ENCODE peak calls at places on chromosomes 12 and 14, in seven cellular contexts. C, V, T, H, A, B and I are unnamed samples.

GRCh38 chr12:89663577-89664357 is 44.9 kb downstream of the ATP2B1 start:
- DNase-seq in A (peak), C (no peak), V (peak), H (peak), B (no peak), T (peak), I (no peak)

GRCh38 chr14:90820958-90821357 is 4.7 kb upstream of the TTC7B start:
- DNase-seq in C (peak), V (peak), A (no peak), B (no peak), H (no peak), T (peak), I (peak)

GRCh38 chr12:109767456-109767855 is 53.8 kb downstream of the FAM222A start:
- DNase-seq in T (no peak), B (no peak), V (no peak), C (no peak), A (no peak), H (no peak), I (no peak)

GRCh38 chr14:22296722-22297121 is 292.3 kb downstream of the DAD1 start:
- DNase-seq in H (peak), A (peak), C (no peak), B (no peak), T (peak), V (peak), I (no peak)

GRCh38 chr14:71358209-71358931 is 451.1 kb downstream of the PCNX1 start:
- DNase-seq in H (no peak), C (no peak), A (no peak), B (no peak), V (no peak), T (peak), I (no peak)

GRCh38 chr14:39673141-39674133 is 241.2 kb upstream of the FBXO33 start:
- DNase-seq in H (no peak), B (no peak), T (no peak), C (no peak), V (peak), A (no peak), I (no peak)

GRCh38 chr12:2187195-2187963 is 134.6 kb downstream of the CACNA1C start:
- DNase-seq in V (no peak), A (no peak), B (no peak), H (no peak), C (no peak), T (no peak), I (no peak)

GRCh38 chr14:105162374-105162979 is 6.1 kb downstream of the JAG2 start:
- DNase-seq in B (no peak), C (no peak), T (no peak), A (no peak), V (peak), H (no peak), I (no peak)

GRCh38 chr14:106786697-106787096 is 1260.3 kb downstream of the TMEM121 start:
- DNase-seq in A (no peak), H (no peak), C (no peak), V (no peak), T (no peak), B (no peak), I (no peak)

GRCh38 chr14:67517083-67517482 is 16.0 kb upstream of the PLEKHH1 start:
- DNase-seq in T (no peak), A (peak), V (peak), H (no peak), B (no peak), C (no peak), I (no peak)
- TF ChIP-seq CTCF in T (peak), A (no peak), V (peak), H (no peak), B (no peak), C (no peak), I (peak)

GRCh38 chr14:36316131-36316530 is 4.3 kb downstream of the MBIP start:
- DNase-seq in A (no peak), T (no peak), V (peak), C (no peak), B (no peak), H (no peak), I (no peak)

GRCh38 chr14:36319899-36320209 is 583 bp downstream of the MBIP start:
- DNase-seq in T (peak), B (no peak), H (no peak), V (no peak), A (no peak), C (no peak), I (no peak)

GRCh38 chr14:36320210-36321003 is at the start of gene MBIP:
- DNase-seq in C (peak), B (peak), H (peak), V (peak), T (peak), A (peak), I (peak)

GRCh38 chr14:36315159-36315853 is 5.1 kb downstream of the MBIP start:
- DNase-seq in V (no peak), A (no peak), T (no peak), B (no peak), H (no peak), C (no peak), I (no peak)

GRCh38 chr14:36317650-36318049 is 2.8 kb downstream of the MBIP start:
- DNase-seq in A (no peak), V (peak), C (no peak), B (no peak), T (peak), H (no peak), I (no peak)
- H3K4me3 ChIP-seq in A (no peak), V (no peak), C (no peak), B (no peak), T (no peak), H (no peak), I (no peak)

GRCh38 chr12:13204428-13204827 is 7.9 kb downstream of the EMP1 start:
- DNase-seq in V (no peak), T (peak), A (peak), B (no peak), C (no peak), H (no peak), I (no peak)

GRCh38 chr12:13200841-13201240 is 4.3 kb downstream of the EMP1 start:
- DNase-seq in H (no peak), T (no peak), C (no peak), V (no peak), B (no peak), A (no peak), I (no peak)

GRCh38 chr12:13205809-13206559 is 9.5 kb downstream of the EMP1 start:
- DNase-seq in C (no peak), V (peak), H (peak), T (peak), A (peak), B (no peak), I (peak)

GRCh38 chr12:13206560-13206897 is 10.0 kb downstream of the EMP1 start:
- DNase-seq in H (no peak), V (no peak), A (no peak), C (no peak), B (no peak), T (no peak), I (no peak)

GRCh38 chr12:13203028-13203922 is 6.7 kb downstream of the EMP1 start:
- DNase-seq in B (no peak), A (peak), H (no peak), T (no peak), V (no peak), C (no peak), I (no peak)
- TF ChIP-seq CTCF in B (no peak), A (peak), H (peak), T (peak), V (no peak), C (no peak), I (peak)

GRCh38 chr12:104599272-104599984 is 142.7 kb downstream of the CHST11 start:
- DNase-seq in V (no peak), T (no peak), H (no peak), C (no peak), A (no peak), B (no peak), I (no peak)
- H3K4me3 ChIP-seq in V (no peak), T (no peak), H (no peak), C (no peak), A (no peak), B (no peak), I (no peak)

DNA sequence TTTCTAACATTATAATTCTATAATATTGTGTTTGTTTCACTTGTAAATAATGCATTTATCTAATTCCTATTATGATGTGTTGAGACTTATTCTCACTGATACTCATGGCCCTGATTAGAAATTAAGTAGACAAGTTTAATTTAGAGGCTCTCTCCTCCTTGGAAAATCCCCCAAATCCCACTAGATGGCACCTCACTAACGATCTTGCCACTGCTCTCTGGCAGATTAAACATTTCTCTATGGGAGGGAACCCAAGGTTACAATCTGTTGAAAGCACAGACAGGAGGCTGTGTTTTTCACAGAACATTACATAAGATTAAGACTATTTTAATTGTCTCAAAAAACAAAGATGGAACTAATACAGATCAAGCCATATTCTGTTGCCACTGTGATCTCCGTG is 318.7 kb downstream of the LRFN5 start:
- DNase-seq in V (peak), H (no peak), T (peak), B (no peak), C (no peak), A (peak), I (no peak)
- TF ChIP-seq CTCF in V (peak), H (no peak), T (peak), B (no peak), C (no peak), A (peak), I (peak)

GRCh38 chr12:115756271-115756670 is 521.2 kb downstream of the MED13L start:
- DNase-seq in B (no peak), T (no peak), C (no peak), H (no peak), V (no peak), A (no peak), I (no peak)

GRCh38 chr12:115760231-115760630 is 517.3 kb downstream of the MED13L start:
- DNase-seq in B (no peak), A (no peak), H (no peak), C (no peak), T (no peak), V (no peak), I (no peak)

GRCh38 chr12:115756804-115757203 is 520.7 kb downstream of the MED13L start:
- DNase-seq in A (no peak), H (no peak), C (no peak), V (no peak), B (no peak), T (no peak), I (no peak)

GRCh38 chr12:115761784-115762183 is 515.7 kb downstream of the MED13L start:
- DNase-seq in C (no peak), T (no peak), H (peak), V (no peak), B (no peak), A (no peak), I (no peak)

GRCh38 chr12:115758886-115759620 is 518.4 kb downstream of the MED13L start:
- DNase-seq in T (no peak), A (no peak), V (no peak), C (no peak), H (no peak), B (no peak), I (no peak)
- H3K4me3 ChIP-seq in T (no peak), A (no peak), V (no peak), C (no peak), H (peak), B (peak), I (no peak)

DNA sequence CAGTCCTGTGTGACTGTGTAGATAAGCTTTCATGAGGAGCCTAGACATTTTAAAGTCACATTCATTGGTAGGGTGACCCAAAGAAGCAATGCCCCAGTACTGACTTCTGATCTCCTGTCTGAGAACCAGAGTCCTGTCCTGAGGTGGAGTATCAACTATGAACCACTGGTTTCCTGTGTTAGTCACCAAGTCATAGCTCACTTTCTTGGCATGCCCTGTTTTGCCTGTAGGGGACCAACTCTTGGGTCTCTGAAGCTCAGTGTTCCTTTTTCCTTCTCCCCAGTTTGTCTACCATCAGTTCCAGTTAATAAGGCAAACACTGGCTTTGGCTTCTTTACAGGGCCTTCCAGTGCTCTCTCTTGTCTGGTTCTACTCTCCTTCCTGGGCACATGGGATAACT is 97.4 kb downstream of the C12orf75 start:
- DNase-seq in V (peak), B (no peak), H (no peak), T (peak), C (no peak), A (peak), I (no peak)
- TF ChIP-seq CTCF in V (peak), B (no peak), H (peak), T (no peak), C (no peak), A (peak), I (peak)

GRCh38 chr14:20989787-20990600 is at the start of gene METTL17:
- DNase-seq in T (peak), C (peak), B (peak), V (peak), A (peak), H (peak), I (peak)

GRCh38 chr14:20986811-20987210 is 3.0 kb upstream of the METTL17 start:
- DNase-seq in T (peak), V (peak), A (peak), B (no peak), H (peak), C (no peak), I (peak)

GRCh38 chr14:20989464-20989786 is 355 bp upstream of the METTL17 start:
- DNase-seq in B (no peak), T (no peak), A (no peak), C (no peak), V (no peak), H (no peak), I (no peak)

DNA sequence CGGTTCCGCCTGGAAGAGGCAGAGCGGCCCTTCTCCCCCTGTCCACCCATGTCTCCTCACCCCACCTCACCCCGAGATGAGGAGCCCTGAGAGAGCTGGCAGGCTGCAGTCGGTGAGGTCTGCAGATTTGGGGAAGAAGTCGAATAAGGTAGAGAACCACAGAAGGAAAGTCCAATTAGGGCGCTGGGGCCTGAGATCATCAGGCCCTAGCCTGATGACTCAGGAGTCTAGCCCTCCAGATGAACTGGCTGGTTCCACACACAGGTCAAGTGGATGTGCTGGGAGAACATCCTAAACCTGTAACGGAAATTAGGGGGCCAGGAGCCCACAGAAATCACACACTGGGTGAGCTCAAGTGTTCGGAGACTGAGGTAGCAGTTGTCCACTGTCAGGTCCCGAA is 1.1 kb upstream of the METTL17 start:
- DNase-seq in C (no peak), A (no peak), B (no peak), V (peak), T (no peak), H (no peak), I (no peak)
- H3K4me3 ChIP-seq in C (no peak), A (no peak), B (no peak), V (no peak), T (no peak), H (no peak), I (no peak)

GRCh38 chr12:9149372-9149771 is 33.7 kb upstream of the A2M start:
- DNase-seq in H (no peak), T (no peak), A (no peak), C (no peak), V (peak), B (no peak), I (no peak)
- TF ChIP-seq CTCF in H (no peak), T (no peak), A (no peak), C (no peak), V (peak), B (no peak), I (no peak)

GRCh38 chr14:74952697-74953484 is 2.5 kb downstream of the PGF start:
- DNase-seq in V (peak), A (no peak), B (no peak), T (no peak), C (no peak), H (no peak), I (no peak)
- H3K4me3 ChIP-seq in V (peak), A (no peak), B (peak), T (no peak), C (no peak), H (peak), I (no peak)